ENCODE peak calls at places on chromosomes 4 and X, in five cellular contexts. B is anterior cingulate cortex, J is NCI-H1092, L is MG63, P is suprapubic skin. W is an unnamed sample.
A peak's percentile ranks its signal among the peaks of the same experiment; 100 is the strongest.

GRCh38 chrX:16462912-16463311 is 187.0 kb upstream of the S100G start:
- DNase-seq in B (no peak), J (no peak), P (no peak), L (peak; percentile 89), W (no peak)

GRCh38 chr4:5037553-5038551 is 13.4 kb upstream of the STK32B start:
- DNase-seq in J (no peak), L (peak; percentile 50), B (no peak), P (no peak), W (no peak)

GRCh38 chr4:14928035-14928434 is 74.2 kb upstream of the CPEB2 start:
- DNase-seq in J (no peak), L (no peak), B (no peak), P (no peak), W (no peak)

GRCh38 chr4:44493924-44494323 is 45.3 kb upstream of the KCTD8 start:
- DNase-seq in B (no peak), J (peak; percentile 4), L (no peak), P (no peak), W (no peak)

GRCh38 chr4:11782859-11783258 is 354.2 kb upstream of the HS3ST1 start:
- DNase-seq in J (no peak), B (no peak), P (no peak), L (no peak), W (no peak)

GRCh38 chr4:112889619-112890294 is 159.7 kb upstream of the ANK2 start:
- DNase-seq in J (no peak), B (no peak), L (no peak), P (no peak), W (no peak)

GRCh38 chr4:1975880-1976279 is 32.9 kb downstream of the NELFA start:
- DNase-seq in J (no peak), B (no peak), P (peak; percentile 47), L (no peak), W (peak; percentile 57)

GRCh38 chr4:14906805-14907204 is 95.5 kb upstream of the CPEB2 start:
- DNase-seq in L (no peak), P (no peak), J (no peak), B (no peak), W (no peak)

GRCh38 chr4:82287720-82288119 is 86.1 kb downstream of the HNRNPD start:
- DNase-seq in B (no peak), L (no peak), J (no peak), P (no peak), W (no peak)

GRCh38 chr4:73831569-73831968 is 4.9 kb upstream of the CXCL6 start:
- DNase-seq in L (no peak), P (no peak), J (no peak), B (no peak), W (no peak)

GRCh38 chr4:151029537-151029936 is 14.5 kb upstream of the LRBA start:
- DNase-seq in J (no peak), P (no peak), B (no peak), L (no peak), W (no peak)

GRCh38 chrX:18649498-18649951 is 22.4 kb downstream of the RS1 start:
- DNase-seq in P (no peak), L (no peak), B (no peak), J (no peak), W (no peak)

GRCh38 chrX:29470029-29470428 is 745.3 kb upstream of the MAGEB2 start:
- DNase-seq in P (no peak), J (no peak), L (no peak), B (no peak), W (no peak)

GRCh38 chrX:40539214-40540142 is 41.3 kb upstream of the ATP6AP2 start:
- DNase-seq in P (peak; percentile 78), L (peak; percentile 77), J (peak; percentile 44), B (no peak), W (peak; percentile 84)

GRCh38 chr4:27081675-27082579 is 221.3 kb downstream of the STIM2 start:
- DNase-seq in B (no peak), J (no peak), L (no peak), P (no peak), W (no peak)

GRCh38 chr4:109294006-109294405 is 8.5 kb downstream of the COL25A1 start:
- DNase-seq in B (no peak), J (no peak), P (no peak), L (peak; percentile 0), W (no peak)

GRCh38 chr4:168765726-168766125 is 244.3 kb downstream of the CBR4 start:
- DNase-seq in J (no peak), L (peak; percentile 91), P (no peak), B (no peak), W (no peak)

GRCh38 chr4:47221721-47222120 is 190.4 kb downstream of the GABRB1 start:
- DNase-seq in P (no peak), L (no peak), J (no peak), B (no peak), W (no peak)

GRCh38 chrX:12975999-12976558 is 1.2 kb downstream of the TMSB4X start:
- DNase-seq in B (no peak), P (no peak), J (peak; percentile 32), L (peak; percentile 56), W (no peak)

GRCh38 chrX:38860106-38861013 is 59.1 kb downstream of the MID1IP1 start:
- DNase-seq in B (no peak), J (no peak), L (no peak), P (no peak), W (no peak)

GRCh38 chr4:41658106-41658505 is 90.4 kb downstream of the PHOX2B start:
- DNase-seq in P (no peak), B (no peak), J (no peak), L (no peak), W (no peak)

GRCh38 chr4:53183754-53184153 is 182.1 kb downstream of the SCFD2 start:
- DNase-seq in J (no peak), L (no peak), B (no peak), P (no peak), W (no peak)

GRCh38 chrX:125137521-125137920 is 182.2 kb upstream of the TEX13C start:
- DNase-seq in J (no peak), P (no peak), B (no peak), L (no peak), W (no peak)

GRCh38 chr4:790466-790820 is 35.5 kb downstream of the CPLX1 start:
- DNase-seq in J (no peak), B (no peak), P (no peak), L (no peak), W (no peak)

GRCh38 chr4:94235825-94236224 is 28.2 kb downstream of the SMARCAD1 start:
- DNase-seq in P (no peak), L (no peak), J (no peak), B (no peak), W (no peak)

GRCh38 chrX:152926279-152926678 is 28.4 kb downstream of the ZNF185 start:
- DNase-seq in L (peak; percentile 68), B (no peak), P (no peak), J (peak; percentile 51), W (no peak)

GRCh38 chrX:133715715-133716114 is 269.7 kb downstream of the GPC3 start:
- DNase-seq in B (no peak), J (no peak), L (no peak), P (no peak), W (no peak)